ENCODE peak calls at places on chromosomes 4 and X, in five cellular contexts. T is HS-27A; P is COR-L47; S is heart left ventricle; H is stimulated activated CD4-positive, alpha-beta T cell treated with anti-CD3 and anti-CD28 coated beads, Interleukin-15, amount 100 ng/mL, for 1 hour. A is an unnamed sample.

GRCh38 chr4:168515222-168516011 is 18.6 kb downstream of the PALLD start:
- DNase-seq in T (no peak), P (peak), H (no peak), S (peak), A (no peak)

GRCh38 chrX:40061005-40061404 is 36.8 kb downstream of the BCOR start:
- DNase-seq in P (no peak), S (no peak), T (no peak), H (no peak), A (no peak)

GRCh38 chr4:152807294-152807829 is 27.6 kb downstream of the ARFIP1 start:
- DNase-seq in S (no peak), H (no peak), T (no peak), P (no peak), A (no peak)

GRCh38 chrX:38560776-38561125 is 591 bp upstream of the TSPAN7 start:
- DNase-seq in H (no peak), S (no peak), P (no peak), T (no peak), A (no peak)

GRCh38 chr4:1009647-1010521 is 1.5 kb upstream of the FGFRL1 start:
- DNase-seq in P (no peak), T (no peak), S (peak), H (peak), A (no peak)

GRCh38 chrX:47570794-47571193 is 9.8 kb downstream of the ARAF start:
- DNase-seq in H (no peak), T (no peak), P (no peak), S (no peak), A (no peak)

GRCh38 chr4:37381040-37381668 is 136.6 kb downstream of the NWD2 start:
- DNase-seq in T (no peak), S (no peak), P (peak), H (no peak), A (no peak)

GRCh38 chr4:168082379-168082778 is 10.0 kb upstream of the ANXA10 start:
- DNase-seq in S (no peak), H (no peak), P (no peak), T (no peak), A (no peak)

GRCh38 chr4:38711066-38711465 is 47.1 kb downstream of the KLF3 start:
- DNase-seq in P (no peak), S (no peak), T (no peak), H (no peak), A (no peak)

GRCh38 chr4:76090241-76090691 is 15.8 kb downstream of the ART3 start:
- DNase-seq in H (no peak), T (peak), S (no peak), P (no peak), A (peak)

GRCh38 chr4:10619220-10619619 is 65.3 kb downstream of the CLNK start:
- DNase-seq in S (no peak), H (no peak), T (no peak), P (peak), A (no peak)

GRCh38 chr4:41661447-41662076 is 87.0 kb downstream of the PHOX2B start:
- DNase-seq in H (no peak), T (no peak), P (peak), S (peak), A (no peak)

GRCh38 chrX:11113731-11114130 is 2.6 kb downstream of the HCCS start:
- DNase-seq in H (no peak), S (no peak), T (no peak), P (no peak), A (no peak)

GRCh38 chr4:84632092-84632491 is 49.2 kb downstream of the CDS1 start:
- DNase-seq in H (no peak), T (peak), P (no peak), S (no peak), A (peak)

GRCh38 chr4:53928825-53929224 is 135.6 kb downstream of the CHIC2 start:
- DNase-seq in H (no peak), P (no peak), T (no peak), S (no peak), A (no peak)

GRCh38 chr4:166741709-166742108 is 492.6 kb downstream of the SPOCK3 start:
- DNase-seq in T (no peak), S (no peak), P (no peak), H (no peak), A (no peak)

GRCh38 chr4:37392540-37393255 is 148.2 kb downstream of the NWD2 start:
- DNase-seq in T (no peak), S (peak), H (no peak), P (no peak), A (no peak)

GRCh38 chrX:150694738-150695410 is 1.7 kb downstream of the MTMR1 start:
- DNase-seq in S (no peak), T (no peak), H (no peak), P (no peak), A (no peak)

GRCh38 chrX:74422576-74423288 is 1.4 kb downstream of the SLC16A2 start:
- DNase-seq in P (no peak), S (peak), H (no peak), T (peak), A (no peak)

GRCh38 chr4:152073738-152074137 is 312.9 kb upstream of the GATB start:
- DNase-seq in H (no peak), P (no peak), T (no peak), S (no peak), A (no peak)

GRCh38 chrX:86023806-86024205 is 23.6 kb downstream of the CHM start:
- DNase-seq in H (no peak), T (no peak), P (no peak), S (no peak), A (no peak)

GRCh38 chrX:47248576-47248975 is 15.8 kb downstream of the USP11 start:
- DNase-seq in T (no peak), P (no peak), H (no peak), S (no peak), A (no peak)

GRCh38 chr4:7206856-7207567 is 14.7 kb downstream of the SORCS2 start:
- DNase-seq in T (no peak), P (no peak), H (no peak), S (peak), A (peak)

GRCh38 chr4:924107-925096 is 7.7 kb downstream of the GAK start:
- DNase-seq in P (no peak), S (no peak), H (no peak), T (no peak), A (no peak)

GRCh38 chrX:64570204-64570603 is 175.0 kb upstream of the MTMR8 start:
- DNase-seq in S (no peak), H (no peak), P (no peak), T (no peak), A (no peak)